ENCODE peak calls at places on chromosome 19, in four cellular contexts. S is PC-9, L is anterior cingulate cortex, Q is mucosa of gallbladder. X is an unnamed sample.

GRCh38 chr19:40348961-40349507 is 539 bp downstream of the PLD3 start:
- DNase-seq in S (peak), L (peak), Q (no peak), X (peak)

GRCh38 chr19:416416-416815 is 7.5 kb upstream of the C2CD4C start:
- DNase-seq in S (no peak), L (no peak), Q (no peak), X (no peak)

GRCh38 chr19:6392219-6393073 is 518 bp downstream of the GTF2F1 start:
- DNase-seq in S (no peak), L (no peak), Q (no peak), X (no peak)

GRCh38 chr19:19443902-19444693 is 38.6 kb downstream of the GATAD2A start:
- DNase-seq in S (no peak), L (no peak), Q (no peak), X (no peak)

GRCh38 chr19:1262687-1263123 is 6.4 kb upstream of the CIRBP start:
- DNase-seq in S (no peak), L (no peak), Q (no peak), X (peak)

GRCh38 chr19:4524808-4525562 is 6.7 kb upstream of the PLIN4 start:
- DNase-seq in S (peak), L (peak), Q (peak), X (peak)

GRCh38 chr19:30228726-30229523 is 143.3 kb upstream of the ZNF536 start:
- DNase-seq in S (no peak), L (no peak), Q (no peak), X (no peak)

GRCh38 chr19:14840206-14840605 is 5.2 kb upstream of the OR7A5 start:
- DNase-seq in S (no peak), L (no peak), Q (no peak), X (peak)

GRCh38 chr19:12834976-12835757 is 788 bp upstream of the RTBDN start:
- DNase-seq in S (peak), L (peak), Q (no peak), X (no peak)

GRCh38 chr19:2423913-2424685 is 3.3 kb downstream of the TIMM13 start:
- DNase-seq in S (no peak), L (no peak), Q (no peak), X (no peak)

GRCh38 chr19:1453525-1454371 is 3.8 kb downstream of the APC2 start:
- DNase-seq in S (no peak), L (peak), Q (no peak), X (peak)

GRCh38 chr19:18449552-18449951 is 11.6 kb upstream of the ISYNA1 start:
- DNase-seq in S (no peak), L (no peak), Q (no peak), X (no peak)

GRCh38 chr19:7925171-7925837 is 631 bp downstream of the CTXN1 start:
- DNase-seq in S (peak), L (peak), Q (peak), X (peak)

GRCh38 chr19:45568732-45569131 is 15.9 kb downstream of the OPA3 start:
- DNase-seq in S (no peak), L (no peak), Q (peak), X (peak)

GRCh38 chr19:4059493-4059880 is 7.2 kb downstream of the ZBTB7A start:
- DNase-seq in S (no peak), L (no peak), Q (no peak), X (no peak)

GRCh38 chr19:41144403-41144802 is 30.2 kb downstream of the CYP2F1 start:
- DNase-seq in S (peak), L (peak), Q (peak), X (peak)

GRCh38 chr19:28500319-28500718 is 712.6 kb downstream of the UQCRFS1 start:
- DNase-seq in S (no peak), L (no peak), Q (no peak), X (no peak)

GRCh38 chr19:12331211-12331941 is 2.1 kb downstream of the ZNF563 start:
- DNase-seq in S (no peak), L (no peak), Q (no peak), X (no peak)

GRCh38 chr19:16067205-16067938 is 8.9 kb upstream of the TPM4 start:
- DNase-seq in S (peak), L (peak), Q (peak), X (no peak)

GRCh38 chr19:49954092-49954825 is 6.7 kb downstream of the SIGLEC11 start:
- DNase-seq in S (peak), L (no peak), Q (no peak), X (peak)

X was measured in LHCN-M2.